ENCODE peak calls at places on chromosomes 11 and 22, in five cellular contexts. N, A, C, M and J are unnamed samples.

GRCh38 chr11:121829159-121829643 is 286.8 kb downstream of the BLID start:
- DNase-seq in A (no peak), C (no peak), N (peak), M (peak), J (peak)

GRCh38 chr11:108160970-108161566 is 39.7 kb downstream of the ACAT1 start:
- DNase-seq in M (no peak), N (peak), C (no peak), A (no peak), J (no peak)

GRCh38 chr11:85823816-85824215 is 12.9 kb upstream of the SYTL2 start:
- DNase-seq in M (no peak), N (peak), C (no peak), A (no peak), J (peak)

GRCh38 chr11:126370016-126370415 is 14.5 kb downstream of the ST3GAL4 start:
- DNase-seq in C (no peak), N (no peak), A (no peak), M (no peak), J (no peak)

GRCh38 chr22:46596032-46596441 is 24.1 kb upstream of the GRAMD4 start:
- DNase-seq in C (no peak), M (no peak), A (no peak), N (no peak), J (peak)

GRCh38 chr11:73645972-73646631 is at the start of gene PLEKHB1:
- DNase-seq in A (no peak), C (no peak), N (no peak), M (no peak), J (no peak)

GRCh38 chr11:106466441-106467190 is 389.2 kb downstream of the AASDHPPT start:
- DNase-seq in N (no peak), A (no peak), M (peak), C (no peak), J (peak)

GRCh38 chr11:14136561-14136960 is 174.0 kb downstream of the SPON1 start:
- DNase-seq in M (no peak), A (no peak), N (no peak), C (no peak), J (peak)

GRCh38 chr22:23250424-23251363 is 70.4 kb downstream of the BCR start:
- DNase-seq in C (no peak), A (no peak), N (no peak), M (no peak), J (no peak)
- TF ChIP-seq CTCF in C (no peak), A (no peak), N (no peak), M (no peak), J (no peak)

DNA sequence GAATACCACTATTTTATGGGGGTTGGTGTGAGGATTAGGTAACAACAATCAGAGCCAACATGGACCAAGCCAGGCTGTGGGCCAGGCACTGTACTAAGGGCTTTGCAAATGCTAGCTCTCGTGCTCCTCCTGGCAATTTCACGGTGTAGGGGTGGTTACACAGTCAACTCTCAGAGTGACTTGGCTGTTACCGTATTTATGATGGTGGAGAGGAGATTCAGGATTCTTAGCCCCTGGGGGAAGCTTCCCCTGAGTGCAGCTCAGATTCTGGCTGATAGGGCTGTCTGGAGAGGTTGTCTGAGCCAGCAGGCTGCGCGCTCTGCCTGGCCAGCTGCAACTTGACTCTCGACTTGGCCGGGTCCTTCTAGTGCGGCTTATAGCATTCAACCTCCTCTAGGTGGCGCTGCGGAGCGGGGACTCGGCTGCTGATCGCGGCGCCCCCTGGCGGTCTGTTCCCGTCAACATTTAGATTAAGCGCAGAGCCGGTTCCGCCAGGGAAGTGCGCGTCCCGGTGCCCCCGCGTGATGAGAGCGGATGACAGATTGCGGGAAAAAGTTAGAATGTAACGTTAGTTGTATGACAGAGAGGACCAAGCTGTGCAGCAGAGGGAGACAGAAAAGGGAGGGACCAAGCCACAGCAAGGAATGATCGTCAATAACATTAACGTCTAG is 4.5 kb upstream of the NCF4 start:
- DNase-seq in N (peak), C (peak), M (peak), A (peak), J (peak)
- TF ChIP-seq CTCF in N (peak), C (peak), M (peak), A (peak), J (peak)

GRCh38 chr11:79062814-79063762 is 377.7 kb downstream of the TENM4 start:
- DNase-seq in A (no peak), M (no peak), N (no peak), C (peak), J (no peak)
- TF ChIP-seq CTCF in A (peak), M (peak), N (no peak), C (peak), J (peak)

GRCh38 chr22:42721045-42721434 is 370 bp upstream of the A4GALT start:
- DNase-seq in A (no peak), C (no peak), N (no peak), M (no peak), J (peak)

GRCh38 chr22:42717197-42717967 is 3.3 kb downstream of the A4GALT start:
- DNase-seq in M (no peak), C (no peak), N (no peak), A (no peak), J (peak)

GRCh38 chr22:42719656-42720262 is 911 bp downstream of the A4GALT start:
- DNase-seq in M (no peak), N (no peak), C (no peak), A (no peak), J (no peak)

GRCh38 chr22:42720263-42721044 is at the start of gene A4GALT:
- DNase-seq in C (no peak), M (no peak), A (no peak), N (peak), J (no peak)

DNA sequence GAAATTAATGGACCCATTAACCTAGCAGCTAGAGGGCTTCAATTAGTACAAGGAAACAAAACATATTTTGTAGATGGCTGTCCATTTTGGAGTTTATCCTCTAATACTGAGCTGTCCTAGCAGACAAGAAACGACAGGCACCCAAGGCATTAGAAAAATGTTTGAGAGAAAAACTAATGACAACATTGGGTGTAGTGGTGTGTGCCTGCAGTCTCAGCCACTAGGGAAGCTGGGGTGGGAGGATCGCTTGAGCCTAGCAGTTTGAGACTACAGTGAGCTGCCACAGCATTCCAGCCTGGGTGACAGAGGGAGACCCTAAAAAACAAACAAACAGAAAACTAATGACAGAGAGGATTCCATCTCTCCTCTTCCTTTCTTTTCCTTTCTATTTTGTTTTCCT is 1.5 kb downstream of the A4GALT start:
- DNase-seq in N (no peak), A (no peak), M (no peak), C (no peak), J (peak)
- TF ChIP-seq CTCF in N (no peak), A (no peak), M (no peak), C (no peak), J (peak)

GRCh38 chr11:118878187-118878586 is 5.5 kb upstream of the CXCR5 start:
- DNase-seq in A (no peak), N (peak), C (no peak), M (no peak), J (no peak)
- TF ChIP-seq CTCF in A (no peak), N (no peak), C (no peak), M (no peak), J (no peak)

GRCh38 chr11:1307998-1308744 is 1.3 kb downstream of the TOLLIP start:
- DNase-seq in N (no peak), C (no peak), M (peak), A (no peak), J (peak)

GRCh38 chr11:1310772-1311468 is 1.5 kb upstream of the TOLLIP start:
- DNase-seq in M (no peak), C (no peak), A (no peak), N (peak), J (no peak)

GRCh38 chr11:1308745-1309497 is 511 bp downstream of the TOLLIP start:
- DNase-seq in M (no peak), N (peak), A (no peak), C (peak), J (no peak)

GRCh38 chr11:1310315-1310687 is 869 bp upstream of the TOLLIP start:
- DNase-seq in A (no peak), C (no peak), N (peak), M (peak), J (no peak)

DNA sequence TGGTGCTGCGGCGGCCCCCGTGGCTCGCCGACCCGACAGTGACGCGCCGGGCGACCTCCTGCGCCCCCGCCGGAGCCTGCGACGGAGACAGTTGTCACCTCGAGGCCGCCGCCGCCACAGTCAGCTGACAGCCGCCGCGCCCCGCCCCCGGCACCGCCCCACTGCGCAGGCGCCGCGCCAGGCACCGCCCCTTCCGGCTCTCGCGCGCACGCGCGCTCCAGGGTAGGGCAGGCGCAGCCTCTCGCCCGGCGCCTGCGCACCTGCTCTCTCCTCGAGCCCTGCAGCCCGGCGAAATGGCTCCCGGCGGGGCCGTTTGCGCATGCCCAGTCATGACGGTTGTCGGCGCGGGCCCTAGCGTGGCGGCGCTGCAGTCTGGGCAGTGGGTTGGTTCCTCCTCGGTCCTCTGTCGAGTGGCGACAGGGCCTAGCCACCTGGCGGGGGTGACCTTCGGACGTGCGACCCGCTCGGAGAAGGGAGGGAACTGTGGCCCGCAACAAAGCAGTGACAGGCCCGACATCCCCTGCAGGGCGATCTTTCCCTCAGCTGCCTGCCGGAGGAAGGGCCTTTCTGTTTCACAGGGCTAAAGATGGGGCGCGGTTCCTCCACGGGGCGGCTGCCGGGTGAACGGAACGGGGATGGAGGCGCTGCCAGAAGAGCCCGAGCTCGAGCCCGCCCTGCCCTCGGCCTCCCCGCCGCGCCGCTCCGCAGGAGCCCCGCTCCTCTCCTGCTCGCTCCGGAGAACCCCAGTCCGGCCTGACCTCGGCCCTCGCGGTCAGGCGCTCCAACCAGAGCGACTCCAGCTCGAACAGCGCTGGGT is at the start of gene TOLLIP:
- DNase-seq in C (peak), A (peak), M (peak), N (peak), J (peak)
- TF ChIP-seq CTCF in C (peak), A (no peak), M (peak), N (no peak), J (peak)